ENCODE peak calls at places on chromosomes 11 and 22, in six cellular contexts. N, F, U, P, G and C are unnamed samples.
A peak's percentile ranks its signal among the peaks of the same experiment; 100 is the strongest.

GRCh38 chr11:63761870-63762661 is 6.5 kb downstream of the ZFTA start:
- DNase-seq in N (peak; percentile 88), F (no peak), G (no peak), P (peak; percentile 38), U (peak; percentile 13), C (no peak)

GRCh38 chr11:101741479-101742175 is 157.8 kb upstream of the TRPC6 start:
- DNase-seq in F (no peak), U (no peak), P (no peak), N (no peak), G (no peak), C (no peak)

GRCh38 chr11:97525273-97525672 is 1135.5 kb downstream of the JRKL start:
- DNase-seq in F (no peak), N (no peak), P (no peak), G (no peak), U (no peak), C (peak; percentile 5)

GRCh38 chr11:62124186-62125113 is 639 bp downstream of the INCENP start:
- DNase-seq in P (peak; percentile 69), N (peak; percentile 84), U (peak; percentile 72), G (peak; percentile 41), F (peak; percentile 33), C (peak; percentile 52)

GRCh38 chr11:44671234-44671633 is 55.5 kb upstream of the TSPAN18 start:
- DNase-seq in N (no peak), F (no peak), G (no peak), U (no peak), P (no peak), C (no peak)

GRCh38 chr11:128929468-128929867 is 13.2 kb downstream of the TP53AIP1 start:
- DNase-seq in U (no peak), F (no peak), G (no peak), N (no peak), P (no peak), C (no peak)

GRCh38 chr22:18031670-18032454 is 7.5 kb upstream of the MICAL3 start:
- DNase-seq in G (peak; percentile 96), U (no peak), F (peak; percentile 85), N (no peak), P (no peak), C (peak; percentile 84)

GRCh38 chr11:68956142-68956541 is 24.6 kb downstream of the MRGPRD start:
- DNase-seq in P (peak; percentile 70), U (peak; percentile 64), G (no peak), N (no peak), F (no peak), C (no peak)

GRCh38 chr11:2797741-2798361 is 87.7 kb downstream of the CDKN1C start:
- DNase-seq in N (no peak), P (no peak), F (no peak), U (no peak), G (no peak), C (no peak)

GRCh38 chr22:22210375-22210774 is 34.2 kb upstream of the VPREB1 start:
- DNase-seq in F (peak; percentile 56), U (peak; percentile 13), N (no peak), G (peak; percentile 33), P (no peak), C (peak; percentile 85)

GRCh38 chr11:2825261-2825885 is 60.2 kb downstream of the CDKN1C start:
- DNase-seq in N (no peak), P (no peak), U (peak; percentile 47), F (no peak), G (peak; percentile 97), C (peak; percentile 78)

GRCh38 chr11:130094614-130095013 is 24.9 kb downstream of the APLP2 start:
- DNase-seq in N (no peak), U (peak; percentile 66), P (no peak), G (no peak), F (no peak), C (no peak)

GRCh38 chr11:70611890-70612289 is 213.6 kb downstream of the CTTN start:
- DNase-seq in N (no peak), G (no peak), U (no peak), P (no peak), F (no peak), C (no peak)

GRCh38 chr11:6647282-6647679 is 8.3 kb downstream of the DCHS1 start:
- DNase-seq in P (peak; percentile 73), N (no peak), U (no peak), G (peak; percentile 76), F (peak; percentile 29), C (peak; percentile 52)

GRCh38 chr11:129605815-129606214 is 209.8 kb upstream of the TMEM45B start:
- DNase-seq in U (no peak), F (no peak), P (no peak), G (no peak), N (no peak), C (no peak)

GRCh38 chr22:29726104-29726503 is 6.3 kb downstream of the CABP7 start:
- DNase-seq in F (no peak), N (no peak), U (no peak), P (peak; percentile 38), G (no peak), C (no peak)

GRCh38 chr22:29726512-29727247 is 6.9 kb downstream of the CABP7 start:
- DNase-seq in G (no peak), N (no peak), P (no peak), F (no peak), U (no peak), C (no peak)

GRCh38 chr22:29729161-29729560 is 9.4 kb downstream of the CABP7 start:
- DNase-seq in U (no peak), G (no peak), N (no peak), P (no peak), F (no peak), C (no peak)

GRCh38 chr22:29724843-29725242 is 5.0 kb downstream of the CABP7 start:
- DNase-seq in P (peak; percentile 41), G (no peak), F (no peak), U (no peak), N (no peak), C (no peak)

DNA sequence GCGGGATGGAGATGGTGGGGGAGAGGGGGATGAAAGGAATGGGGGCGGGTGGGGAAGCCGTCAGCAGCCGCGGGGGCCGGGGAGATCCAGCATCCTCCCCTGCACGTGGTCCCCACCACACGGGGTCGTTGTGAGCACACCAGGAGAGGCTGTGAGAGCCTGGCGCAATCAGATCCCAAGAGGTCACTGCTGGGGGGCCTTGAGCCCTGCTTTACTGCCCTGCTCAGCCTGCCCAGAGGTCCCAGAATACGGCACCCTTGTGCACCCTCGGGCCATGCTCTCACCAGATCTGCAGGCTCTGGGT is 7.4 kb downstream of the CABP7 start:
- DNase-seq in U (peak; percentile 67), N (peak; percentile 88), F (no peak), G (peak; percentile 21), P (peak; percentile 91), C (peak; percentile 51)
- TF ChIP-seq CTCF in U (peak; percentile 24), N (peak; percentile 81), F (peak; percentile 65), G (peak; percentile 43), P (peak; percentile 32), C (peak; percentile 34)

GRCh38 chr11:60447070-60447469 is 8.6 kb upstream of the MS4A1 start:
- DNase-seq in F (no peak), U (no peak), N (no peak), G (no peak), P (no peak), C (no peak)
- H3K4me3 ChIP-seq in F (no peak overlapping the region), U (no peak overlapping the region), N (no peak overlapping the region), G (no peak overlapping the region), P (peak overlapping the region; percentile 65), C (no peak overlapping the region)

DNA sequence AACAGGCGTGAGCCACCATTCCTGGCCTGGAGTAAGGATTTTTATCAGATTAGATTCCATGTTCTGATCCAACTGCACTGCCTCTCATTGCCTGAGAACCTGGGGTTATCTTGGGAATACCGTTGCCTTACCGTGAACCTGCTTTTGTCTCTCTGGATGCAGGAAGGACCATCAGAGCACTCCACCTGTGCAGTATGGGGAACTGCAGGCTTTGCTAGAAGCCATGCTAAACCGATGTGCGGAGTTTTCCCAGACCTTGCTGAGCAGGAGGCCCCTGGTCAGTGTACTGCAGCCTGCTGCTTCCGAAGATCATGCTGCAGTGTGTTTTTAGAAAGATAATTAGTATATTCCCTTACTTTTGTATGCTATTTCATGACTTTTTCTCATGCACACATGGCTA is 43.6 kb downstream of the MEI1 start:
- DNase-seq in N (peak; percentile 67), U (no peak), F (no peak), G (no peak), P (no peak), C (no peak)
- TF ChIP-seq CTCF in N (peak; percentile 60), U (no peak), F (no peak), G (no peak), P (no peak), C (no peak)

DNA sequence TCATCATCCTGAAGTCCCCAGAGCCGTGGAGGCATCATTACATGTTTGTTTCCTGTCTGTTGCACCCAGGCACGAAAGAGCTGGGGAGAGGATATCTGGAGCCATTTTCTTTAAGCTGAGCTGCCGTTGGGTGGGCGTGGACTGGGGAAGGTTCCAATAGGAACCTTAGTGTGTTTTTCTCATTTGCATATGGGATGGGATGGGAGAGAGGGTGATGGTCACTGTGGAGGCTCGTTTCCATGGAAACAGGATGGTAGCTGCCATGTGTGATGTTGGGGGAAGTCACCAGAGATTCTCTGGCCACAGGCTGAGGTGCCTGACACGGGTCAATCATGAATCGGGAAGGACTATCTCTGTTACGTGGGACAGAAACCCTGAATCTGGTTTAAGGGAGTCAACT is 39.7 kb downstream of the CACNA1I start:
- DNase-seq in F (no peak), P (no peak), U (no peak), N (no peak), G (no peak), C (no peak)
- H3K4me3 ChIP-seq in F (no peak overlapping the region), P (no peak overlapping the region), U (no peak overlapping the region), N (no peak overlapping the region), G (no peak overlapping the region), C (no peak overlapping the region)

DNA sequence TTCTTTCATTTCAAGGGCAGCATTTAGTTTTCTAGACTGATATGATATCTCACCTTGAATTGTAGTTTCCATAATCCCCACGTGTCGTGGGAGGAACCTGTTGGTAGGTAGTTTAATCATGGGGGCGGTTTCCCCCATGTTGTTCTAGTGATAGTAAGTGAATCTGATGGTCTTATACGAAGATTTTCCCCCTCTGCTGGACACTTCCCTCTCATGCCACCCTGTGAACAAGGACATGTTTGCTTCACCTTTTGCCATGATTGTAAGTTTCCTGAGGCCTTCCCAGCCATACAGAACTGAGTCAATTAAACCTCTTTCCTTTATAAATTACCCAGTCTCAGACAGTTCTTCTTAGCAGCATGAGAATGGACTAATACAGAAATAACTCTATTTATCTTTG is 851.1 kb upstream of the FAT3 start:
- DNase-seq in G (no peak), P (no peak), F (no peak), N (peak; percentile 12), U (peak; percentile 4), C (no peak)
- TF ChIP-seq CTCF in G (no peak), P (peak; percentile 29), F (peak; percentile 33), N (peak; percentile 10), U (no peak), C (no peak)

GRCh38 chr22:19062909-19063308 is 59.3 kb downstream of the DGCR2 start:
- DNase-seq in U (no peak), N (no peak), G (no peak), P (no peak), F (no peak), C (no peak)

GRCh38 chr22:19064354-19065054 is 57.7 kb downstream of the DGCR2 start:
- DNase-seq in N (no peak), G (no peak), U (no peak), F (no peak), P (no peak), C (no peak)

GRCh38 chr22:19062139-19062789 is 59.9 kb downstream of the DGCR2 start:
- DNase-seq in G (no peak), F (no peak), U (no peak), N (peak; percentile 82), P (no peak), C (no peak)

GRCh38 chr22:19065298-19065859 is 56.8 kb downstream of the DGCR2 start:
- DNase-seq in U (no peak), F (no peak), N (no peak), P (no peak), G (no peak), C (no peak)

GRCh38 chr22:19063581-19064353 is 58.4 kb downstream of the DGCR2 start:
- DNase-seq in U (no peak), F (no peak), N (no peak), P (no peak), G (no peak), C (peak; percentile 41)
- H3K4me3 ChIP-seq in U (no peak overlapping the region), F (no peak overlapping the region), N (no peak overlapping the region), P (no peak overlapping the region), G (no peak overlapping the region), C (no peak overlapping the region)